ENCODE peak calls at places on chromosomes 7 and 10, in nine cellular contexts. One of them, this sample, is unnamed.

GRCh38 chr7:47782022-47782421 is 166.2 kb downstream of the PKD1L1 start:
- DNase-seq in GM06990: no peak
- DNase-seq in kidney epithelial cell: no peak
- DNase-seq in T-helper 2 cell: no peak
- DNase-seq in NCI-H1417: no peak
- DNase-seq in activated CD8-positive, alpha-beta memory T cell treated with anti-CD3 and anti-CD28 coated beads, Interleukin-2, amount 50 U/mL, for 48 hours: no peak
- DNase-seq in choroid plexus epithelial cell: peak
- DNase-seq in GM19239: no peak
- DNase-seq in NCI-H774: no peak
- DNase-seq in this sample: no peak

GRCh38 chr10:86292462-86293322 is 73.9 kb downstream of the GRID1 start:
- DNase-seq in GM06990: no peak
- DNase-seq in kidney epithelial cell: no peak
- DNase-seq in T-helper 2 cell: no peak
- DNase-seq in NCI-H1417: peak
- DNase-seq in activated CD8-positive, alpha-beta memory T cell treated with anti-CD3 and anti-CD28 coated beads, Interleukin-2, amount 50 U/mL, for 48 hours: no peak
- DNase-seq in choroid plexus epithelial cell: no peak
- DNase-seq in GM19239: no peak
- DNase-seq in NCI-H774: no peak
- DNase-seq in this sample: no peak

GRCh38 chr7:99028261-99028971 is 115.5 kb downstream of the SMURF1 start:
- DNase-seq in GM06990: no peak
- DNase-seq in kidney epithelial cell: no peak
- DNase-seq in T-helper 2 cell: no peak
- DNase-seq in NCI-H1417: no peak
- DNase-seq in activated CD8-positive, alpha-beta memory T cell treated with anti-CD3 and anti-CD28 coated beads, Interleukin-2, amount 50 U/mL, for 48 hours: peak
- DNase-seq in choroid plexus epithelial cell: no peak
- DNase-seq in GM19239: no peak
- DNase-seq in NCI-H774: no peak
- DNase-seq in this sample: no peak

GRCh38 chr7:124101173-124101768 is 68.4 kb upstream of the TMEM229A start:
- DNase-seq in GM06990: no peak
- DNase-seq in kidney epithelial cell: no peak
- DNase-seq in T-helper 2 cell: peak
- DNase-seq in NCI-H1417: peak
- DNase-seq in activated CD8-positive, alpha-beta memory T cell treated with anti-CD3 and anti-CD28 coated beads, Interleukin-2, amount 50 U/mL, for 48 hours: no peak
- DNase-seq in choroid plexus epithelial cell: peak
- DNase-seq in GM19239: no peak
- DNase-seq in NCI-H774: peak
- DNase-seq in this sample: no peak

GRCh38 chr10:93481931-93482834 is at the start of gene MYOF:
- DNase-seq in GM06990: peak
- DNase-seq in kidney epithelial cell: no peak
- DNase-seq in T-helper 2 cell: peak
- DNase-seq in NCI-H1417: peak
- DNase-seq in activated CD8-positive, alpha-beta memory T cell treated with anti-CD3 and anti-CD28 coated beads, Interleukin-2, amount 50 U/mL, for 48 hours: peak
- DNase-seq in choroid plexus epithelial cell: peak
- DNase-seq in GM19239: peak
- DNase-seq in NCI-H774: no peak
- DNase-seq in this sample: no peak

GRCh38 chr7:22663319-22663718 is 63.7 kb upstream of the IL6 start:
- DNase-seq in GM06990: no peak
- DNase-seq in kidney epithelial cell: no peak
- DNase-seq in T-helper 2 cell: peak
- DNase-seq in NCI-H1417: no peak
- DNase-seq in activated CD8-positive, alpha-beta memory T cell treated with anti-CD3 and anti-CD28 coated beads, Interleukin-2, amount 50 U/mL, for 48 hours: no peak
- DNase-seq in choroid plexus epithelial cell: peak
- DNase-seq in GM19239: no peak
- DNase-seq in NCI-H774: no peak
- DNase-seq in this sample: no peak

GRCh38 chr7:68547794-68548193 is 1050.5 kb upstream of the AUTS2 start:
- DNase-seq in GM06990: no peak
- DNase-seq in kidney epithelial cell: no peak
- DNase-seq in T-helper 2 cell: no peak
- DNase-seq in NCI-H1417: peak
- DNase-seq in activated CD8-positive, alpha-beta memory T cell treated with anti-CD3 and anti-CD28 coated beads, Interleukin-2, amount 50 U/mL, for 48 hours: no peak
- DNase-seq in choroid plexus epithelial cell: no peak
- DNase-seq in GM19239: no peak
- DNase-seq in NCI-H774: no peak
- DNase-seq in this sample: no peak

GRCh38 chr7:114922151-114922651 is 307 bp downstream of the MDFIC start:
- DNase-seq in GM06990: peak
- DNase-seq in kidney epithelial cell: no peak
- DNase-seq in T-helper 2 cell: peak
- DNase-seq in NCI-H1417: peak
- DNase-seq in activated CD8-positive, alpha-beta memory T cell treated with anti-CD3 and anti-CD28 coated beads, Interleukin-2, amount 50 U/mL, for 48 hours: peak
- DNase-seq in choroid plexus epithelial cell: peak
- DNase-seq in GM19239: no peak
- DNase-seq in NCI-H774: no peak
- DNase-seq in this sample: peak

GRCh38 chr7:148944935-148945934 is 61.1 kb upstream of the EZH2 start:
- DNase-seq in GM06990: no peak
- DNase-seq in kidney epithelial cell: no peak
- DNase-seq in T-helper 2 cell: no peak
- DNase-seq in NCI-H1417: no peak
- DNase-seq in activated CD8-positive, alpha-beta memory T cell treated with anti-CD3 and anti-CD28 coated beads, Interleukin-2, amount 50 U/mL, for 48 hours: no peak
- DNase-seq in choroid plexus epithelial cell: peak
- DNase-seq in GM19239: no peak
- DNase-seq in NCI-H774: no peak
- DNase-seq in this sample: no peak

GRCh38 chr10:11772575-11773288 is 30.6 kb downstream of the ECHDC3 start:
- DNase-seq in GM06990: no peak
- DNase-seq in kidney epithelial cell: no peak
- DNase-seq in T-helper 2 cell: no peak
- DNase-seq in NCI-H1417: peak
- DNase-seq in activated CD8-positive, alpha-beta memory T cell treated with anti-CD3 and anti-CD28 coated beads, Interleukin-2, amount 50 U/mL, for 48 hours: no peak
- DNase-seq in choroid plexus epithelial cell: no peak
- DNase-seq in GM19239: no peak
- DNase-seq in NCI-H774: no peak
- DNase-seq in this sample: no peak

GRCh38 chr7:85489498-85489897 is 302.6 kb upstream of the SEMA3D start:
- DNase-seq in GM06990: no peak
- DNase-seq in kidney epithelial cell: peak
- DNase-seq in T-helper 2 cell: no peak
- DNase-seq in NCI-H1417: no peak
- DNase-seq in activated CD8-positive, alpha-beta memory T cell treated with anti-CD3 and anti-CD28 coated beads, Interleukin-2, amount 50 U/mL, for 48 hours: no peak
- DNase-seq in choroid plexus epithelial cell: peak
- DNase-seq in GM19239: no peak
- DNase-seq in NCI-H774: no peak
- DNase-seq in this sample: no peak

GRCh38 chr10:121096617-121097431 is 245.7 kb downstream of the WDR11 start:
- DNase-seq in GM06990: no peak
- DNase-seq in kidney epithelial cell: no peak
- DNase-seq in T-helper 2 cell: no peak
- DNase-seq in NCI-H1417: no peak
- DNase-seq in activated CD8-positive, alpha-beta memory T cell treated with anti-CD3 and anti-CD28 coated beads, Interleukin-2, amount 50 U/mL, for 48 hours: no peak
- DNase-seq in choroid plexus epithelial cell: peak
- DNase-seq in GM19239: no peak
- DNase-seq in NCI-H774: no peak
- DNase-seq in this sample: no peak

GRCh38 chr7:143934526-143935340 is at the start of gene OR2F2:
- DNase-seq in GM06990: no peak
- DNase-seq in kidney epithelial cell: no peak
- DNase-seq in T-helper 2 cell: no peak
- DNase-seq in NCI-H1417: no peak
- DNase-seq in activated CD8-positive, alpha-beta memory T cell treated with anti-CD3 and anti-CD28 coated beads, Interleukin-2, amount 50 U/mL, for 48 hours: no peak
- DNase-seq in choroid plexus epithelial cell: peak
- DNase-seq in GM19239: no peak
- DNase-seq in NCI-H774: no peak
- DNase-seq in this sample: no peak

GRCh38 chr10:72740526-72740925 is 48.6 kb downstream of the MCU start:
- DNase-seq in GM06990: no peak
- DNase-seq in kidney epithelial cell: peak
- DNase-seq in T-helper 2 cell: no peak
- DNase-seq in NCI-H1417: peak
- DNase-seq in activated CD8-positive, alpha-beta memory T cell treated with anti-CD3 and anti-CD28 coated beads, Interleukin-2, amount 50 U/mL, for 48 hours: no peak
- DNase-seq in choroid plexus epithelial cell: peak
- DNase-seq in GM19239: no peak
- DNase-seq in NCI-H774: peak
- DNase-seq in this sample: no peak

GRCh38 chr7:122013070-122013469 is 131.0 kb downstream of the AASS start:
- DNase-seq in GM06990: no peak
- DNase-seq in kidney epithelial cell: no peak
- DNase-seq in T-helper 2 cell: peak
- DNase-seq in NCI-H1417: no peak
- DNase-seq in activated CD8-positive, alpha-beta memory T cell treated with anti-CD3 and anti-CD28 coated beads, Interleukin-2, amount 50 U/mL, for 48 hours: no peak
- DNase-seq in choroid plexus epithelial cell: peak
- DNase-seq in GM19239: no peak
- DNase-seq in NCI-H774: no peak
- DNase-seq in this sample: no peak

GRCh38 chr7:129188892-129189660 is 643 bp downstream of the SMO start:
- DNase-seq in GM06990: no peak
- DNase-seq in kidney epithelial cell: no peak
- DNase-seq in T-helper 2 cell: no peak
- DNase-seq in NCI-H1417: peak
- DNase-seq in activated CD8-positive, alpha-beta memory T cell treated with anti-CD3 and anti-CD28 coated beads, Interleukin-2, amount 50 U/mL, for 48 hours: no peak
- DNase-seq in choroid plexus epithelial cell: peak
- DNase-seq in GM19239: no peak
- DNase-seq in NCI-H774: no peak
- DNase-seq in this sample: no peak

GRCh38 chr10:44860811-44861751 is 50.1 kb upstream of the TMEM72 start:
- DNase-seq in GM06990: no peak
- DNase-seq in kidney epithelial cell: no peak
- DNase-seq in T-helper 2 cell: no peak
- DNase-seq in NCI-H1417: no peak
- DNase-seq in activated CD8-positive, alpha-beta memory T cell treated with anti-CD3 and anti-CD28 coated beads, Interleukin-2, amount 50 U/mL, for 48 hours: no peak
- DNase-seq in choroid plexus epithelial cell: peak
- DNase-seq in GM19239: no peak
- DNase-seq in NCI-H774: no peak
- DNase-seq in this sample: no peak

GRCh38 chr10:25843551-25844170 is 90.4 kb upstream of the MYO3A start:
- DNase-seq in GM06990: no peak
- DNase-seq in kidney epithelial cell: no peak
- DNase-seq in T-helper 2 cell: no peak
- DNase-seq in NCI-H1417: no peak
- DNase-seq in activated CD8-positive, alpha-beta memory T cell treated with anti-CD3 and anti-CD28 coated beads, Interleukin-2, amount 50 U/mL, for 48 hours: no peak
- DNase-seq in choroid plexus epithelial cell: no peak
- DNase-seq in GM19239: no peak
- DNase-seq in NCI-H774: no peak
- DNase-seq in this sample: no peak

GRCh38 chr7:138911007-138911406 is 70.2 kb downstream of the KIAA1549 start:
- DNase-seq in GM06990: no peak
- DNase-seq in kidney epithelial cell: no peak
- DNase-seq in T-helper 2 cell: no peak
- DNase-seq in NCI-H1417: no peak
- DNase-seq in activated CD8-positive, alpha-beta memory T cell treated with anti-CD3 and anti-CD28 coated beads, Interleukin-2, amount 50 U/mL, for 48 hours: no peak
- DNase-seq in choroid plexus epithelial cell: no peak
- DNase-seq in GM19239: no peak
- DNase-seq in NCI-H774: no peak
- DNase-seq in this sample: no peak

GRCh38 chr10:70729763-70730357 is 55.3 kb downstream of the TBATA start:
- DNase-seq in GM06990: no peak
- DNase-seq in kidney epithelial cell: no peak
- DNase-seq in T-helper 2 cell: no peak
- DNase-seq in NCI-H1417: peak
- DNase-seq in activated CD8-positive, alpha-beta memory T cell treated with anti-CD3 and anti-CD28 coated beads, Interleukin-2, amount 50 U/mL, for 48 hours: no peak
- DNase-seq in choroid plexus epithelial cell: peak
- DNase-seq in GM19239: no peak
- DNase-seq in NCI-H774: peak
- DNase-seq in this sample: no peak

GRCh38 chr7:13988765-13989137 is 715 bp downstream of the ETV1 start:
- DNase-seq in GM06990: no peak
- DNase-seq in kidney epithelial cell: no peak
- DNase-seq in T-helper 2 cell: no peak
- DNase-seq in NCI-H1417: peak
- DNase-seq in activated CD8-positive, alpha-beta memory T cell treated with anti-CD3 and anti-CD28 coated beads, Interleukin-2, amount 50 U/mL, for 48 hours: no peak
- DNase-seq in choroid plexus epithelial cell: peak
- DNase-seq in GM19239: no peak
- DNase-seq in NCI-H774: no peak
- DNase-seq in this sample: no peak

GRCh38 chr7:5665106-5666025 is 116.1 kb downstream of the RNF216 start:
- DNase-seq in GM06990: no peak
- DNase-seq in kidney epithelial cell: peak
- DNase-seq in T-helper 2 cell: peak
- DNase-seq in NCI-H1417: peak
- DNase-seq in activated CD8-positive, alpha-beta memory T cell treated with anti-CD3 and anti-CD28 coated beads, Interleukin-2, amount 50 U/mL, for 48 hours: no peak
- DNase-seq in choroid plexus epithelial cell: peak
- DNase-seq in GM19239: peak
- DNase-seq in NCI-H774: peak
- DNase-seq in this sample: no peak

GRCh38 chr10:58609525-58610150 is 97.0 kb downstream of the BICC1 start:
- DNase-seq in GM06990: no peak
- DNase-seq in kidney epithelial cell: no peak
- DNase-seq in T-helper 2 cell: no peak
- DNase-seq in NCI-H1417: no peak
- DNase-seq in activated CD8-positive, alpha-beta memory T cell treated with anti-CD3 and anti-CD28 coated beads, Interleukin-2, amount 50 U/mL, for 48 hours: no peak
- DNase-seq in choroid plexus epithelial cell: no peak
- DNase-seq in GM19239: no peak
- DNase-seq in NCI-H774: no peak
- DNase-seq in this sample: no peak

GRCh38 chr7:87895363-87895762 is 19.1 kb downstream of the DBF4 start:
- DNase-seq in GM06990: no peak
- DNase-seq in kidney epithelial cell: no peak
- DNase-seq in T-helper 2 cell: no peak
- DNase-seq in NCI-H1417: no peak
- DNase-seq in activated CD8-positive, alpha-beta memory T cell treated with anti-CD3 and anti-CD28 coated beads, Interleukin-2, amount 50 U/mL, for 48 hours: no peak
- DNase-seq in choroid plexus epithelial cell: no peak
- DNase-seq in GM19239: no peak
- DNase-seq in NCI-H774: no peak
- DNase-seq in this sample: no peak

GRCh38 chr10:5500162-5500670 is 846 bp upstream of the CALML5 start:
- DNase-seq in GM06990: no peak
- DNase-seq in kidney epithelial cell: no peak
- DNase-seq in T-helper 2 cell: no peak
- DNase-seq in NCI-H1417: no peak
- DNase-seq in activated CD8-positive, alpha-beta memory T cell treated with anti-CD3 and anti-CD28 coated beads, Interleukin-2, amount 50 U/mL, for 48 hours: no peak
- DNase-seq in choroid plexus epithelial cell: no peak
- DNase-seq in GM19239: no peak
- DNase-seq in NCI-H774: no peak
- DNase-seq in this sample: no peak

This sample was measured in activated B cell treated with CpG ODN at 0.5 μM for 24 hours.